ENCODE peak calls at places on chromosomes 16 and 17, in six cellular contexts. One of them, this sample, is unnamed.

GRCh38 chr16:68396481-68396880 is 51.8 kb downstream of the SMPD3 start:
- DNase-seq in effector memory CD4-positive, alpha-beta T cell: peak; percentile 43
- DNase-seq in testis: peak; percentile 53
- DNase-seq in HCT116: peak; percentile 44
- DNase-seq in right atrium auricular region: no peak
- DNase-seq in GM12865: peak; percentile 73
- DNase-seq in this sample: peak; percentile 43

GRCh38 chr17:79849953-79850352 is 10.7 kb upstream of the CBX4 start:
- DNase-seq in effector memory CD4-positive, alpha-beta T cell: no peak
- DNase-seq in testis: no peak
- DNase-seq in HCT116: no peak
- DNase-seq in right atrium auricular region: no peak
- DNase-seq in GM12865: no peak
- DNase-seq in this sample: no peak

GRCh38 chr17:79374087-79374486 is 236.8 kb downstream of the RBFOX3 start:
- DNase-seq in effector memory CD4-positive, alpha-beta T cell: no peak
- DNase-seq in testis: no peak
- DNase-seq in HCT116: no peak
- DNase-seq in right atrium auricular region: no peak
- DNase-seq in GM12865: no peak
- DNase-seq in this sample: no peak

GRCh38 chr16:85627102-85627834 is 14.1 kb downstream of the GSE1 start:
- DNase-seq in effector memory CD4-positive, alpha-beta T cell: no peak
- DNase-seq in testis: no peak
- DNase-seq in HCT116: no peak
- DNase-seq in right atrium auricular region: no peak
- DNase-seq in GM12865: no peak
- DNase-seq in this sample: no peak

GRCh38 chr16:66874079-66874775 is 6.1 kb upstream of the PDP2 start:
- DNase-seq in effector memory CD4-positive, alpha-beta T cell: no peak
- DNase-seq in testis: peak; percentile 55
- DNase-seq in HCT116: no peak
- DNase-seq in right atrium auricular region: no peak
- DNase-seq in GM12865: peak; percentile 31
- DNase-seq in this sample: no peak

GRCh38 chr16:17515421-17516210 is 44.9 kb upstream of the XYLT1 start:
- DNase-seq in effector memory CD4-positive, alpha-beta T cell: no peak
- DNase-seq in testis: no peak
- DNase-seq in HCT116: no peak
- DNase-seq in right atrium auricular region: no peak
- DNase-seq in GM12865: no peak
- DNase-seq in this sample: no peak

GRCh38 chr17:80872011-80872929 is 119.4 kb upstream of the CHMP6 start:
- DNase-seq in effector memory CD4-positive, alpha-beta T cell: no peak
- DNase-seq in testis: no peak
- DNase-seq in HCT116: no peak
- DNase-seq in right atrium auricular region: no peak
- DNase-seq in GM12865: no peak
- DNase-seq in this sample: peak; percentile 25

GRCh38 chr17:74604748-74605147 is 12.7 kb upstream of the CD300LD start:
- DNase-seq in effector memory CD4-positive, alpha-beta T cell: no peak
- DNase-seq in testis: no peak
- DNase-seq in HCT116: no peak
- DNase-seq in right atrium auricular region: no peak
- DNase-seq in GM12865: no peak
- DNase-seq in this sample: no peak

GRCh38 chr17:74515941-74516340 is 15.3 kb downstream of the CD300LB start:
- DNase-seq in effector memory CD4-positive, alpha-beta T cell: no peak
- DNase-seq in testis: no peak
- DNase-seq in HCT116: no peak
- DNase-seq in right atrium auricular region: no peak
- DNase-seq in GM12865: no peak
- DNase-seq in this sample: no peak

GRCh38 chr17:74736423-74737298 is at the start of gene RAB37:
- DNase-seq in effector memory CD4-positive, alpha-beta T cell: no peak
- DNase-seq in testis: no peak
- DNase-seq in HCT116: peak; percentile 47
- DNase-seq in right atrium auricular region: peak; percentile 66
- DNase-seq in GM12865: peak; percentile 59
- DNase-seq in this sample: peak; percentile 75

GRCh38 chr17:5975651-5976050 is 94.5 kb upstream of the WSCD1 start:
- DNase-seq in effector memory CD4-positive, alpha-beta T cell: no peak
- DNase-seq in testis: no peak
- DNase-seq in HCT116: no peak
- DNase-seq in right atrium auricular region: no peak
- DNase-seq in GM12865: no peak
- DNase-seq in this sample: no peak

GRCh38 chr17:68511254-68511670 is 968 bp upstream of the PRKAR1A start:
- DNase-seq in effector memory CD4-positive, alpha-beta T cell: no peak
- DNase-seq in testis: no peak
- DNase-seq in HCT116: no peak
- DNase-seq in right atrium auricular region: peak; percentile 69
- DNase-seq in GM12865: no peak
- DNase-seq in this sample: no peak

GRCh38 chr17:10744509-10745000 is 14.7 kb upstream of the TMEM220 start:
- DNase-seq in effector memory CD4-positive, alpha-beta T cell: no peak
- DNase-seq in testis: no peak
- DNase-seq in HCT116: no peak
- DNase-seq in right atrium auricular region: no peak
- DNase-seq in GM12865: no peak
- DNase-seq in this sample: no peak

GRCh38 chr16:53974484-53975115 is 270.6 kb downstream of the FTO start:
- DNase-seq in effector memory CD4-positive, alpha-beta T cell: no peak
- DNase-seq in testis: no peak
- DNase-seq in HCT116: no peak
- DNase-seq in right atrium auricular region: no peak
- DNase-seq in GM12865: no peak
- DNase-seq in this sample: no peak

GRCh38 chr17:74437702-74438101 is 5.8 kb downstream of the GPRC5C start:
- DNase-seq in effector memory CD4-positive, alpha-beta T cell: no peak
- DNase-seq in testis: no peak
- DNase-seq in HCT116: peak; percentile 37
- DNase-seq in right atrium auricular region: no peak
- DNase-seq in GM12865: no peak
- DNase-seq in this sample: no peak

GRCh38 chr16:49652441-49653175 is 203.3 kb downstream of the ZNF423 start:
- DNase-seq in effector memory CD4-positive, alpha-beta T cell: no peak
- DNase-seq in testis: no peak
- DNase-seq in HCT116: no peak
- DNase-seq in right atrium auricular region: peak; percentile 82
- DNase-seq in GM12865: no peak
- DNase-seq in this sample: peak; percentile 39

GRCh38 chr17:78450696-78451344 is 72.4 kb downstream of the PGS1 start:
- DNase-seq in effector memory CD4-positive, alpha-beta T cell: no peak
- DNase-seq in testis: no peak
- DNase-seq in HCT116: no peak
- DNase-seq in right atrium auricular region: no peak
- DNase-seq in GM12865: no peak
- DNase-seq in this sample: no peak

GRCh38 chr17:80782536-80783427 is 208.9 kb upstream of the CHMP6 start:
- DNase-seq in effector memory CD4-positive, alpha-beta T cell: peak; percentile 17
- DNase-seq in testis: no peak
- DNase-seq in HCT116: no peak
- DNase-seq in right atrium auricular region: no peak
- DNase-seq in GM12865: peak; percentile 46
- DNase-seq in this sample: no peak

GRCh38 chr17:75111777-75112176 is 2.0 kb downstream of the ARMC7 start:
- DNase-seq in effector memory CD4-positive, alpha-beta T cell: no peak
- DNase-seq in testis: no peak
- DNase-seq in HCT116: no peak
- DNase-seq in right atrium auricular region: no peak
- DNase-seq in GM12865: no peak
- DNase-seq in this sample: no peak

GRCh38 chr16:84545114-84545737 is 40.8 kb upstream of the MEAK7 start:
- DNase-seq in effector memory CD4-positive, alpha-beta T cell: no peak
- DNase-seq in testis: no peak
- DNase-seq in HCT116: no peak
- DNase-seq in right atrium auricular region: no peak
- DNase-seq in GM12865: no peak
- DNase-seq in this sample: no peak

GRCh38 chr17:41737680-41738023 is 3.2 kb upstream of the HAP1 start:
- DNase-seq in effector memory CD4-positive, alpha-beta T cell: no peak
- DNase-seq in testis: no peak
- DNase-seq in HCT116: no peak
- DNase-seq in right atrium auricular region: no peak
- DNase-seq in GM12865: no peak
- DNase-seq in this sample: no peak
- H3K4me3 ChIP-seq in effector memory CD4-positive, alpha-beta T cell: no peak overlapping the region
- H3K4me3 ChIP-seq in testis: no peak overlapping the region
- H3K4me3 ChIP-seq in HCT116: no peak overlapping the region
- H3K4me3 ChIP-seq in right atrium auricular region: no peak overlapping the region
- H3K4me3 ChIP-seq in GM12865: no peak overlapping the region
- H3K4me3 ChIP-seq in this sample: no peak overlapping the region

GRCh38 chr17:1906622-1907021 is 76.8 kb downstream of the RPA1 start:
- DNase-seq in effector memory CD4-positive, alpha-beta T cell: no peak
- DNase-seq in testis: no peak
- DNase-seq in HCT116: no peak
- DNase-seq in right atrium auricular region: no peak
- DNase-seq in GM12865: no peak
- DNase-seq in this sample: no peak

GRCh38 chr17:1907818-1908698 is 78.3 kb downstream of the RPA1 start:
- DNase-seq in effector memory CD4-positive, alpha-beta T cell: no peak
- DNase-seq in testis: peak; percentile 42
- DNase-seq in HCT116: no peak
- DNase-seq in right atrium auricular region: no peak
- DNase-seq in GM12865: peak; percentile 29
- DNase-seq in this sample: no peak

GRCh38 chr17:1904273-1905052 is 74.7 kb downstream of the RPA1 start:
- DNase-seq in effector memory CD4-positive, alpha-beta T cell: no peak
- DNase-seq in testis: no peak
- DNase-seq in HCT116: no peak
- DNase-seq in right atrium auricular region: no peak
- DNase-seq in GM12865: peak; percentile 46
- DNase-seq in this sample: no peak

GRCh38 chr17:1907216-1907631 is 77.4 kb downstream of the RPA1 start:
- DNase-seq in effector memory CD4-positive, alpha-beta T cell: no peak
- DNase-seq in testis: no peak
- DNase-seq in HCT116: no peak
- DNase-seq in right atrium auricular region: no peak
- DNase-seq in GM12865: no peak
- DNase-seq in this sample: no peak

DNA sequence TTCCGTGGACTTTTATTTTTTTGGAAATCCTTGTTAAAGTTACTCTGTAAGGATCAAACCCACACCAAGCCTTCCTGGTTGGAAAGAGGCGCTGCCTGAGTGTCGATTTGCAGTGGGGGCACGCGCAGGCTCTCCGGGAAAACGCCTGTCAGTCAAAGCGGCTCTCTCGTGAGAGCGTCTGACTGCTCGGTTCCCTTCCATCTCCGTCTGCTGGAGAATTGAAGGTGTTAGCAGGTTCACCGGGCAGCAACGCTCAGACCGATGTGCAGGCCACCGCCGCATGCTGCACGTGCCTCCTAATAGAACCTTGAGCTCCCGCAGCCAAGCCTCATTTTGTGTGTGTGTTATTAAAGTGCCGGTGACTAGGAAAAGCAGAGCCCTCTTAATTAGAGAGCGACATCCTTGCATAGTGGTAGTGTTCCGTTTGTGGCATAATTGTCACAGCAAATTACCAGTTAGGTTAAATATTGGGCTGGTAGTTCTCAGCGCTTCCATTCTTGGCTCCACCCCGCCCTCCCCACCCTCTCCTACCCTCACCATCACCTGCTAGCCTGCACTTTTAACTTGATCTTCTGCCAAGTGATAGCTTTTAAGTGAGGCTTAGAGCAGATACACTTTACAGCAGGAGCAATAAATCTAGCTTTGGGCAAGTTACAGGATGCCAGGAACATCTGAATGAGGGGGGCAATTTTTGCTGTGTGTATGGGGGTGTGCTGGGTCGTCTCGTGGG is 75.5 kb downstream of the RPA1 start:
- DNase-seq in effector memory CD4-positive, alpha-beta T cell: no peak
- DNase-seq in testis: no peak
- DNase-seq in HCT116: no peak
- DNase-seq in right atrium auricular region: no peak
- DNase-seq in GM12865: no peak
- DNase-seq in this sample: no peak
- H3K4me3 ChIP-seq in effector memory CD4-positive, alpha-beta T cell: no peak overlapping the region
- H3K4me3 ChIP-seq in testis: no peak overlapping the region
- H3K4me3 ChIP-seq in HCT116: no peak overlapping the region
- H3K4me3 ChIP-seq in right atrium auricular region: no peak overlapping the region
- H3K4me3 ChIP-seq in GM12865: no peak overlapping the region
- H3K4me3 ChIP-seq in this sample: no peak overlapping the region

GRCh38 chr17:49996495-49997255 is 1.7 kb upstream of the DLX3 start:
- DNase-seq in effector memory CD4-positive, alpha-beta T cell: peak; percentile 52
- DNase-seq in testis: peak; percentile 60
- DNase-seq in HCT116: no peak
- DNase-seq in right atrium auricular region: no peak
- DNase-seq in GM12865: peak; percentile 41
- DNase-seq in this sample: peak; percentile 77
- H3K4me3 ChIP-seq in effector memory CD4-positive, alpha-beta T cell: peak overlapping the region; percentile 37
- H3K4me3 ChIP-seq in testis: peak overlapping the region; percentile 55
- H3K4me3 ChIP-seq in HCT116: peak overlapping the region; percentile 69
- H3K4me3 ChIP-seq in right atrium auricular region: peak overlapping the region; percentile 53
- H3K4me3 ChIP-seq in GM12865: no peak overlapping the region
- H3K4me3 ChIP-seq in this sample: peak overlapping the region; percentile 51

GRCh38 chr16:72014675-72015074 is 6.1 kb downstream of the DHODH start:
- DNase-seq in effector memory CD4-positive, alpha-beta T cell: no peak
- DNase-seq in testis: no peak
- DNase-seq in HCT116: no peak
- DNase-seq in right atrium auricular region: no peak
- DNase-seq in GM12865: no peak
- DNase-seq in this sample: no peak
- H3K4me3 ChIP-seq in effector memory CD4-positive, alpha-beta T cell: no peak overlapping the region
- H3K4me3 ChIP-seq in testis: no peak overlapping the region
- H3K4me3 ChIP-seq in HCT116: no peak overlapping the region
- H3K4me3 ChIP-seq in right atrium auricular region: peak overlapping the region; percentile 41
- H3K4me3 ChIP-seq in GM12865: no peak overlapping the region
- H3K4me3 ChIP-seq in this sample: no peak overlapping the region

DNA sequence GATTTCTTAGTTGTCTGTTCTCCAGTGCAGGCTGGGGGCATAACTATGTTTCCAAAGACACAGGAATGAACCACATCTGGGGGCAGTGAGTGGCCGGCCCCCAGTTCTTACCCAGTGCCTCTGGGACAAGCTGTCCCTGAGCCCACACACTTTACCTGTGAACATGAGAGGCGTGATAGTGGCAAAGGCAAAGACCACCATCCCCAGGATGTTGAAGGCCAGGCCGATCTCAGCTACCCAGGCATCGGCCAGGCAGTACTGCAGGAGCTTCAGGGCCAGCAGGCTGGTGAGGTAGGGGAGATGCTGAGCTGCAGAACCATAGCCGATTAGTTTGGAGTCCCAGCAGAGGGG is 1.6 kb downstream of the SLC46A1 start:
- DNase-seq in effector memory CD4-positive, alpha-beta T cell: no peak
- DNase-seq in testis: no peak
- DNase-seq in HCT116: no peak
- DNase-seq in right atrium auricular region: no peak
- DNase-seq in GM12865: no peak
- DNase-seq in this sample: peak; percentile 30
- H3K4me3 ChIP-seq in effector memory CD4-positive, alpha-beta T cell: no peak overlapping the region
- H3K4me3 ChIP-seq in testis: no peak overlapping the region
- H3K4me3 ChIP-seq in HCT116: no peak overlapping the region
- H3K4me3 ChIP-seq in right atrium auricular region: no peak overlapping the region
- H3K4me3 ChIP-seq in GM12865: no peak overlapping the region
- H3K4me3 ChIP-seq in this sample: no peak overlapping the region

This sample was measured in lower lobe of right lung.